ENCODE peak calls at places on chromosomes 7 and 10, in eight cellular contexts. J is astrocyte of the spinal cord, D is dorsolateral prefrontal cortex, H is heart left ventricle, V is lower lobe of right lung, M is stomach, N is epithelial cell of proximal tubule, E is fibroblast of mammary gland. G is an unnamed sample.

GRCh38 chr10:12500406-12501303 is 151.3 kb downstream of the CAMK1D start:
- DNase-seq in J (peak), D (no peak), H (peak), V (no peak), M (peak), N (no peak), E (no peak), G (peak)

GRCh38 chr10:103353281-103353680 is 2.3 kb upstream of the PCGF6 start:
- DNase-seq in J (no peak), D (no peak), H (no peak), V (no peak), M (no peak), N (no peak), E (no peak), G (peak)

GRCh38 chr7:141906285-141906684 is 9.9 kb upstream of the OR9A4 start:
- DNase-seq in J (no peak), D (no peak), H (no peak), V (no peak), M (no peak), N (no peak), E (no peak), G (no peak)

GRCh38 chr10:10043083-10043482 is 974.6 kb upstream of the CELF2 start:
- DNase-seq in J (no peak), D (no peak), H (no peak), V (no peak), M (no peak), N (no peak), E (no peak), G (peak)

GRCh38 chr10:102752934-102753664 is 9.4 kb downstream of the WBP1L start:
- DNase-seq in J (peak), D (no peak), H (peak), V (no peak), M (no peak), N (no peak), E (peak), G (peak)

GRCh38 chr10:86298501-86299001 is 68.0 kb downstream of the GRID1 start:
- DNase-seq in J (no peak), D (no peak), H (peak), V (no peak), M (peak), N (no peak), E (no peak), G (no peak)

GRCh38 chr10:127012769-127013152 is 107.5 kb downstream of the DOCK1 start:
- DNase-seq in J (peak), D (peak), H (peak), V (peak), M (peak), N (peak), E (peak), G (no peak)

GRCh38 chr7:909358-910329 is 33.3 kb downstream of the GET4 start:
- DNase-seq in J (peak), D (peak), H (peak), V (peak), M (peak), N (no peak), E (no peak), G (peak)

GRCh38 chr10:44960098-44960480 is 487 bp downstream of the RASSF4 start:
- DNase-seq in J (no peak), D (no peak), H (no peak), V (no peak), M (no peak), N (no peak), E (no peak), G (no peak)

GRCh38 chr7:55261386-55261770 is 103.8 kb upstream of the LANCL2 start:
- DNase-seq in J (no peak), D (no peak), H (no peak), V (no peak), M (no peak), N (no peak), E (no peak), G (no peak)

GRCh38 chr7:44743750-44744149 is 4.9 kb upstream of the ZMIZ2 start:
- DNase-seq in J (no peak), D (no peak), H (no peak), V (no peak), M (no peak), N (no peak), E (no peak), G (no peak)

GRCh38 chr10:86306628-86307278 is 59.8 kb downstream of the GRID1 start:
- DNase-seq in J (no peak), D (no peak), H (no peak), V (no peak), M (no peak), N (no peak), E (peak), G (peak)

GRCh38 chr10:59971915-59972314 is 65.6 kb upstream of the CCDC6 start:
- DNase-seq in J (peak), D (no peak), H (no peak), V (no peak), M (peak), N (peak), E (peak), G (peak)

GRCh38 chr7:37714606-37715005 is 31.0 kb downstream of the GPR141 start:
- DNase-seq in J (no peak), D (no peak), H (no peak), V (no peak), M (no peak), N (no peak), E (no peak), G (no peak)

GRCh38 chr10:30784521-30784895 is 155.0 kb upstream of the LYZL2 start:
- DNase-seq in J (peak), D (no peak), H (no peak), V (no peak), M (no peak), N (no peak), E (peak), G (peak)

GRCh38 chr7:146004805-146005204 is 111.8 kb upstream of the CNTNAP2 start:
- DNase-seq in J (peak), D (no peak), H (no peak), V (no peak), M (no peak), N (no peak), E (no peak), G (peak)

GRCh38 chr10:73494877-73495225 is 973 bp downstream of the PPP3CB start:
- DNase-seq in J (peak), D (no peak), H (no peak), V (no peak), M (no peak), N (no peak), E (peak), G (peak)

GRCh38 chr7:146296028-146296427 is 179.4 kb downstream of the CNTNAP2 start:
- DNase-seq in J (no peak), D (no peak), H (no peak), V (no peak), M (no peak), N (no peak), E (no peak), G (no peak)

GRCh38 chr10:102231357-102232318 is 5.5 kb downstream of the ELOVL3 start:
- DNase-seq in J (no peak), D (no peak), H (peak), V (peak), M (peak), N (no peak), E (no peak), G (no peak)

GRCh38 chr7:32163141-32163806 is 93.1 kb upstream of the PDE1C start:
- DNase-seq in J (peak), D (no peak), H (peak), V (no peak), M (no peak), N (peak), E (peak), G (peak)

GRCh38 chr7:50446542-50446960 is 3.6 kb downstream of the FIGNL1 start:
- DNase-seq in J (peak), D (no peak), H (no peak), V (no peak), M (no peak), N (peak), E (peak), G (peak)

GRCh38 chr10:631266-631665 is 58.2 kb downstream of the DIP2C start:
- DNase-seq in J (no peak), D (peak), H (no peak), V (no peak), M (no peak), N (no peak), E (no peak), G (no peak)

GRCh38 chr7:30764030-30764991 is 6.9 kb upstream of the MINDY4 start:
- DNase-seq in J (peak), D (no peak), H (peak), V (no peak), M (no peak), N (no peak), E (peak), G (peak)

GRCh38 chr10:3525832-3526449 is 259.1 kb downstream of the KLF6 start:
- DNase-seq in J (peak), D (no peak), H (no peak), V (no peak), M (no peak), N (peak), E (peak), G (peak)

GRCh38 chr10:44863344-44864041 is 47.6 kb upstream of the TMEM72 start:
- DNase-seq in J (no peak), D (no peak), H (no peak), V (no peak), M (no peak), N (no peak), E (peak), G (no peak)

GRCh38 chr10:131092876-131093275 is 218.6 kb downstream of the TCERG1L start:
- DNase-seq in J (no peak), D (no peak), H (no peak), V (peak), M (no peak), N (no peak), E (no peak), G (no peak)

GRCh38 chr7:16564909-16565426 is 38.3 kb downstream of the LRRC72 start:
- DNase-seq in J (peak), D (no peak), H (no peak), V (no peak), M (no peak), N (peak), E (peak), G (peak)

GRCh38 chr7:68787586-68787985 is 810.7 kb upstream of the AUTS2 start:
- DNase-seq in J (no peak), D (no peak), H (no peak), V (no peak), M (no peak), N (no peak), E (no peak), G (no peak)

GRCh38 chr7:44998153-44998871 is 1.7 kb upstream of the CCM2 start:
- DNase-seq in J (no peak), D (no peak), H (no peak), V (no peak), M (no peak), N (no peak), E (no peak), G (no peak)

GRCh38 chr10:49608925-49609282 is 1.2 kb upstream of the SLC18A3 start:
- DNase-seq in J (no peak), D (peak), H (no peak), V (no peak), M (no peak), N (no peak), E (no peak), G (no peak)

GRCh38 chr7:4815609-4816418 is 40.4 kb downstream of the AP5Z1 start:
- DNase-seq in J (no peak), D (no peak), H (no peak), V (peak), M (no peak), N (no peak), E (no peak), G (no peak)

GRCh38 chr10:88195841-88196240 is 332.4 kb downstream of the PTEN start:
- DNase-seq in J (no peak), D (no peak), H (no peak), V (no peak), M (no peak), N (no peak), E (no peak), G (no peak)

GRCh38 chr7:15643000-15643705 is 43.3 kb downstream of the MEOX2 start:
- DNase-seq in J (no peak), D (no peak), H (no peak), V (no peak), M (no peak), N (peak), E (no peak), G (no peak)

GRCh38 chr10:12587408-12587807 is 238.1 kb downstream of the CAMK1D start:
- DNase-seq in J (no peak), D (no peak), H (no peak), V (no peak), M (no peak), N (no peak), E (no peak), G (no peak)

GRCh38 chr7:29471444-29472138 is 92.0 kb upstream of the PRR15 start:
- DNase-seq in J (no peak), D (no peak), H (no peak), V (no peak), M (no peak), N (no peak), E (no peak), G (no peak)

GRCh38 chr7:131071786-131072504 is 255.7 kb upstream of the MKLN1 start:
- DNase-seq in J (peak), D (no peak), H (peak), V (no peak), M (peak), N (no peak), E (peak), G (peak)
- H3K4me3 ChIP-seq in J (peak), D (peak), H (peak), V (peak), M (no peak), N (no peak), E (peak), G (peak)

GRCh38 chr10:58065529-58065815 is 202.2 kb downstream of the IPMK start:
- DNase-seq in J (no peak), D (no peak), H (no peak), V (no peak), M (no peak), N (no peak), E (no peak), G (no peak)

GRCh38 chr10:58064714-58065528 is 202.8 kb downstream of the IPMK start:
- DNase-seq in J (peak), D (no peak), H (no peak), V (no peak), M (no peak), N (peak), E (peak), G (peak)

GRCh38 chr10:58066126-58066525 is 201.6 kb downstream of the IPMK start:
- DNase-seq in J (no peak), D (no peak), H (no peak), V (no peak), M (no peak), N (no peak), E (no peak), G (no peak)

GRCh38 chr10:58066979-58067378 is 200.7 kb downstream of the IPMK start:
- DNase-seq in J (no peak), D (no peak), H (no peak), V (no peak), M (no peak), N (no peak), E (no peak), G (no peak)

DNA sequence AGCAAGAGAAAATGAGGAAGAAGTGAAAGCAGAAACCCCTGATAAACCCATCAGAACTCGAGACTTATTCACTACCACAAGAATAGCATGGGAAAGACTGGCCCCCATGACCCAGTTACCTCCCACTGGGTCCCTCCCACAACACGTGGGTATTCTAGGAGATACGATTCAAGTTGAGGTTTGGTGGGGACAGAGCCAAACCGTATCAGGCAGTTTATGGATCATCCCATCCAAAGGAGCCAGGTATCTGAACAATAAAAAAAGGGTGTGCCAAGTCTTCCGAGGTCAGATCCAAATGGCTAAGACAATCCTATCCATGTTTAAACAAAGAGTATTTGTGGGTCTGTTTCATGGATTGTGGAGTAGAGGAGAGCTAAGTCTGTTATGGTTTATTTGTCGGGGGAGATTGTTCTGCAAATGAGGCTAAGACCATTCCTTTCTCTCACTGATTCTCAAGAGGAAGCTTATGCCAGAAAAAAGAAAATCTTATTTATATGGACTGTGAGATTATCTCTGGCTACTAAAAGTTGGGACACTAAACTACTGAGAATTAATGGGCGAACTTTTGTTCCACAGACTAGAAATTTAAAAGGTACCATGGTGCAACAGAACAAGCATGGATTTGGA is 203.7 kb downstream of the IPMK start:
- DNase-seq in J (no peak), D (no peak), H (no peak), V (no peak), M (no peak), N (no peak), E (peak), G (peak)
- TF ChIP-seq CTCF in J (no peak), D (no peak), H (no peak), V (no peak), M (no peak), N (no peak), E (no peak), G (no peak)

GRCh38 chr7:158501300-158502067 is 86.1 kb downstream of the PTPRN2 start:
- DNase-seq in J (no peak), D (no peak), H (no peak), V (no peak), M (no peak), N (no peak), E (no peak), G (no peak)

GRCh38 chr7:158505683-158506082 is 81.9 kb downstream of the PTPRN2 start:
- DNase-seq in J (no peak), D (no peak), H (no peak), V (no peak), M (no peak), N (no peak), E (no peak), G (no peak)

GRCh38 chr7:158498443-158499108 is 89.0 kb downstream of the PTPRN2 start:
- DNase-seq in J (no peak), D (no peak), H (no peak), V (no peak), M (no peak), N (no peak), E (no peak), G (no peak)

GRCh38 chr7:158500651-158501052 is 87.0 kb downstream of the PTPRN2 start:
- DNase-seq in J (no peak), D (no peak), H (no peak), V (no peak), M (no peak), N (no peak), E (no peak), G (no peak)

GRCh38 chr7:158502068-158502750 is 85.4 kb downstream of the PTPRN2 start:
- DNase-seq in J (no peak), D (no peak), H (no peak), V (no peak), M (no peak), N (no peak), E (no peak), G (no peak)
- H3K4me3 ChIP-seq in J (no peak), D (no peak), H (no peak), V (no peak), M (no peak), N (no peak), E (no peak), G (no peak)

GRCh38 chr7:101947899-101948298 is 130.5 kb downstream of the CUX1 start:
- DNase-seq in J (no peak), D (peak), H (peak), V (no peak), M (peak), N (no peak), E (no peak), G (peak)

GRCh38 chr7:101952355-101953247 is 135.2 kb downstream of the CUX1 start:
- DNase-seq in J (peak), D (no peak), H (no peak), V (no peak), M (no peak), N (no peak), E (peak), G (peak)

GRCh38 chr7:101951757-101952156 is 134.3 kb downstream of the CUX1 start:
- DNase-seq in J (no peak), D (no peak), H (no peak), V (no peak), M (no peak), N (no peak), E (no peak), G (no peak)

GRCh38 chr7:101948650-101949049 is 131.2 kb downstream of the CUX1 start:
- DNase-seq in J (no peak), D (no peak), H (no peak), V (no peak), M (no peak), N (no peak), E (no peak), G (no peak)

GRCh38 chr7:101950450-101951119 is 133.2 kb downstream of the CUX1 start:
- DNase-seq in J (peak), D (no peak), H (no peak), V (no peak), M (no peak), N (peak), E (peak), G (peak)
- TF ChIP-seq CTCF in J (peak), D (no peak), H (no peak), V (no peak), M (no peak), N (peak), E (peak), G (peak)

DNA sequence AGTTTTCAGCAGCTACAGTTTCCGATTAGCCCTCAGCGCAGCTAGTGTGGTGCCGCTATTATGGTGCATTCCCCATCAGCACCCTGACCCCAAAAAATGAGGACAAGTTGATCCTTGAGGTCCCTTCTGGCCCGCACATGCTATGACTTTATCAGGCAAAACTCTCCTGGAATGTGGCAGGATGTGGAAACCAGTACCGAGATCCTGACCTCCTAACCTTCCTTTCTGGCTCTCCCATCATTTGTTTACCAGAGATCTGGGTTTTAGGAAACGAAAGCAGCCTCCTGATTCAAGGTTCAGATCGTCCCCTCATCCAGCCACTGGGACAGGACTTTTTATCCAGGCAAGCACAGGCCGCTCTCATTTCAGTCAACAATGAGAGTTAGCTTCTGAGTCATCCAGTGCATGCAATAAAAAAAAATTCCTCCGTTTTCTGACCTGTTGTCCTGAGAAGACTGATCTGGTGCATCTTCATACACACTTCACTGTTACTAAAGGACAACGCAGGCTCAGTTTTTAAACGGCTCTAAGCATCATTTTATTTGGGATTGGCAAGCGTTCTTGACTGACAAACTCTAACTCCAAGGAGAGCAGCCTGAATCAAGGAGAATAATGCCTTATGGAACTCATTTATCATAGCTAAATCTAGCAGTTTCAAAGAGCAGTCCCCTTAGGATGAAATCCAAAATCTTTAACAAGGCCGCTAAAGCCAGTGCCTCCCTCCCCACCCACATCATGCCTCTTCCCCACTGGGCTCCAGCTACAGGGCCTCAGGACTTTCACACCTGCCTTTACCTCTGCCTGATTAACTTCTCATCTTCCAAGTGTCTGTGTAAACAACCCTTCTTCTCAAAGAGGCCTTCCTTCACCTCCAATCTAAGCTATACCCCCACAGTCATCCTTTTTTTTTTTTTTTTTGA is 17.1 kb downstream of the PDLIM1 start:
- DNase-seq in J (peak), D (no peak), H (no peak), V (no peak), M (no peak), N (peak), E (peak), G (peak)
- H3K4me3 ChIP-seq in J (no peak), D (no peak), H (peak), V (no peak), M (no peak), N (peak), E (no peak), G (no peak)

DNA sequence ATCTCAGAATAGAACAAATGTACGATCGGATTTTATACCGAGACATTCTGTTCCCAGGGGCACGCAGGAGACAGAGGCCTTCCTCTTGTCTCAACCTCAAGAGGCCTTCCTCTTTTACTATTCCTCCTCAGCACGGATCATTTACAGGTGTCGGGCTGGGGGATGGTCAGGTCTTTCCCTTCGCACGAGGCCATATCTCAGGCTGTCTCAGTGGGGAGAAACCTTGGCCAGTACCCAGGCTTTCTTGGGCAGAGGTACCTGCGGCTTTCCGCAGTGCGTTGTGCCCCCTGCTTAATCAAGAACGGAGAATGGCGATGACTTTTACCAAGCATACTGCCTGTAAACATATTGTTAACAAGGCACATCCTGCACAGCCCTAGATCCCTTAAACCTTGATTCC is 44.2 kb downstream of the FANK1 start:
- DNase-seq in J (no peak), D (no peak), H (no peak), V (no peak), M (no peak), N (no peak), E (no peak), G (no peak)
- TF ChIP-seq CTCF in J (no peak), D (no peak), H (no peak), V (no peak), M (no peak), N (no peak), E (no peak), G (no peak)

GRCh38 chr10:79241629-79241989 is 105.7 kb upstream of the PPIF start:
- DNase-seq in J (no peak), D (no peak), H (no peak), V (no peak), M (no peak), N (no peak), E (no peak), G (no peak)
- H3K4me3 ChIP-seq in J (no peak), D (peak), H (peak), V (peak), M (peak), N (no peak), E (no peak), G (no peak)

G was measured in choroid plexus epithelial cell.